ENCODE peak calls at places on chromosomes 13 and 19, in nine cellular contexts. U is upper lobe of right lung; O is psoas muscle; P is stimulated activated CD4-positive, alpha-beta T cell treated with anti-CD3 and anti-CD28 coated beads, Interleukin-12 subunit alpha, Interleukin-12 subunit beta, amount 100 ng/mL, for 24 hours; K is naive thymus-derived CD8-positive, alpha-beta T cell; B is non-pigmented ciliary epithelial cell; A is tibial nerve; H is neural progenitor cell; X is NCI-H1930. I is an unnamed sample.

GRCh38 chr19:8224394-8225145 is 15.4 kb downstream of the CERS4 start:
- DNase-seq in U (no peak), O (peak), P (no peak), K (no peak), B (no peak), A (peak), H (no peak), X (no peak), I (no peak)

GRCh38 chr19:48321372-48321621 is 4.1 kb upstream of the EMP3 start:
- DNase-seq in U (peak), O (peak), P (peak), K (peak), B (no peak), A (peak), H (peak), X (peak), I (peak)

GRCh38 chr13:96822900-96823299 is 171.4 kb downstream of the OXGR1 start:
- DNase-seq in U (no peak), O (no peak), P (no peak), K (no peak), B (no peak), A (no peak), H (peak), X (peak), I (no peak)

GRCh38 chr19:1017115-1017905 is 3.6 kb downstream of the TMEM259 start:
- DNase-seq in U (no peak), O (peak), P (no peak), K (no peak), B (no peak), A (no peak), H (no peak), X (no peak), I (no peak)

GRCh38 chr13:29428310-29428991 is 167.0 kb downstream of the SLC7A1 start:
- DNase-seq in U (no peak), O (peak), P (no peak), K (no peak), B (no peak), A (no peak), H (peak), X (no peak), I (no peak)

GRCh38 chr13:41652735-41653361 is 195.5 kb downstream of the RGCC start:
- DNase-seq in U (no peak), O (no peak), P (no peak), K (peak), B (peak), A (no peak), H (peak), X (peak), I (peak)

GRCh38 chr13:30133976-30134375 is 173.4 kb downstream of the KATNAL1 start:
- DNase-seq in U (no peak), O (peak), P (no peak), K (no peak), B (no peak), A (no peak), H (no peak), X (no peak), I (no peak)

GRCh38 chr13:112053744-112054615 is 13.0 kb upstream of the SOX1 start:
- DNase-seq in U (no peak), O (no peak), P (no peak), K (no peak), B (no peak), A (no peak), H (peak), X (no peak), I (no peak)

GRCh38 chr19:752652-753517 is 2.0 kb downstream of the MISP start:
- DNase-seq in U (peak), O (peak), P (no peak), K (no peak), B (no peak), A (peak), H (no peak), X (no peak), I (no peak)

GRCh38 chr19:18098891-18099622 is 1.5 kb downstream of the MAST3 start:
- DNase-seq in U (peak), O (no peak), P (no peak), K (peak), B (no peak), A (no peak), H (peak), X (no peak), I (no peak)

GRCh38 chr19:46660601-46661019 is 372 bp downstream of the DACT3 start:
- DNase-seq in U (no peak), O (no peak), P (no peak), K (no peak), B (no peak), A (no peak), H (peak), X (no peak), I (no peak)

GRCh38 chr19:21496876-21497275 is 8.5 kb upstream of the ZNF429 start:
- DNase-seq in U (no peak), O (no peak), P (no peak), K (no peak), B (no peak), A (no peak), H (no peak), X (no peak), I (no peak)

GRCh38 chr19:4597975-4598671 is 38.6 kb upstream of the SEMA6B start:
- DNase-seq in U (no peak), O (no peak), P (no peak), K (peak), B (no peak), A (no peak), H (peak), X (no peak), I (peak)

GRCh38 chr13:34577051-34577450 is 365.0 kb upstream of the NBEA start:
- DNase-seq in U (no peak), O (no peak), P (no peak), K (no peak), B (peak), A (no peak), H (no peak), X (no peak), I (no peak)